ENCODE peak calls at places on chromosomes 11 and 22, in four cellular contexts. Z is psoas muscle; D is AG10803; N is activated naive CD8-positive, alpha-beta T cell treated with anti-CD3 and anti-CD28 coated beads for 36 hours. M is an unnamed sample.
A peak's percentile ranks its signal among the peaks of the same experiment; 100 is the strongest.

GRCh38 chr11:92251980-92252379 is 27.4 kb downstream of the FAT3 start:
- DNase-seq in N (no peak), D (peak; percentile 94), Z (no peak), M (peak; percentile 76)

GRCh38 chr11:15764948-15765347 is 591.4 kb downstream of the SOX6 start:
- DNase-seq in D (no peak), N (no peak), Z (no peak), M (no peak)

GRCh38 chr22:46815559-46815895 is 53.1 kb downstream of the TBC1D22A start:
- DNase-seq in D (no peak), N (no peak), Z (no peak), M (no peak)

GRCh38 chr22:46965552-46966494 is 203.4 kb downstream of the TBC1D22A start:
- DNase-seq in N (no peak), Z (peak; percentile 39), D (no peak), M (peak; percentile 12)

GRCh38 chr11:125890447-125891100 is 3.1 kb downstream of the HYLS1 start:
- DNase-seq in N (no peak), D (no peak), Z (no peak), M (no peak)

GRCh38 chr11:83510530-83511449 is 224.6 kb upstream of the CCDC90B start:
- DNase-seq in D (no peak), N (no peak), Z (no peak), M (no peak)

GRCh38 chr11:9160166-9160565 is 68.8 kb upstream of the SCUBE2 start:
- DNase-seq in N (no peak), D (peak; percentile 24), Z (no peak), M (no peak)

GRCh38 chr11:105000797-105001196 is 22.2 kb downstream of the CASP5 start:
- DNase-seq in D (no peak), Z (no peak), N (peak; percentile 43), M (no peak)

GRCh38 chr11:33016654-33017053 is 976 bp downstream of the DEPDC7 start:
- DNase-seq in Z (no peak), D (no peak), N (no peak), M (no peak)

GRCh38 chr11:60872952-60873524 is 5.7 kb downstream of the ZP1 start:
- DNase-seq in Z (peak; percentile 66), D (peak; percentile 79), N (no peak), M (peak; percentile 98)

GRCh38 chr11:19723572-19724342 is 11.1 kb downstream of the NAV2 start:
- DNase-seq in N (peak; percentile 32), Z (peak; percentile 57), D (peak; percentile 72), M (peak; percentile 48)

GRCh38 chr11:82747471-82747870 is 13.8 kb upstream of the FAM181B start:
- DNase-seq in N (no peak), Z (no peak), D (no peak), M (no peak)

GRCh38 chr22:40407021-40407761 is 36.8 kb downstream of the SGSM3 start:
- DNase-seq in D (no peak), N (no peak), Z (no peak), M (no peak)

GRCh38 chr11:126352163-126352562 is 3.3 kb upstream of the ST3GAL4 start:
- DNase-seq in Z (peak; percentile 19), N (no peak), D (no peak), M (no peak)